ENCODE peak calls at places on chromosomes 7 and 10, in nine cellular contexts. N is stomach, U is AG04449, O is endothelial cell of umbilical vein, B is neural progenitor cell, J is transverse colon, W is tibial nerve, E is cardiac muscle cell, T is upper lobe of left lung. Z is an unnamed sample.

GRCh38 chr7:2522780-2523433 is 3.3 kb downstream of the LFNG start:
- DNase-seq in N (no peak), U (no peak), O (no peak), B (peak), J (peak), W (no peak), E (no peak), T (no peak), Z (no peak)

GRCh38 chr10:14740684-14741247 is 33.9 kb downstream of the FAM107B start:
- DNase-seq in N (no peak), U (no peak), O (peak), B (no peak), J (no peak), W (no peak), E (no peak), T (no peak), Z (no peak)

GRCh38 chr10:59711871-59712491 is 2.3 kb upstream of the SLC16A9 start:
- DNase-seq in N (no peak), U (no peak), O (no peak), B (no peak), J (no peak), W (no peak), E (no peak), T (no peak), Z (no peak)

GRCh38 chr10:1183033-1183396 is 126.8 kb downstream of the WDR37 start:
- DNase-seq in N (no peak), U (no peak), O (no peak), B (no peak), J (no peak), W (no peak), E (no peak), T (no peak), Z (no peak)

GRCh38 chr7:134062460-134062859 is 64.7 kb upstream of the LRGUK start:
- DNase-seq in N (no peak), U (no peak), O (no peak), B (no peak), J (no peak), W (no peak), E (peak), T (no peak), Z (no peak)

GRCh38 chr7:101486056-101486763 is 123.5 kb downstream of the COL26A1 start:
- DNase-seq in N (no peak), U (no peak), O (no peak), B (peak), J (no peak), W (no peak), E (peak), T (no peak), Z (no peak)

GRCh38 chr10:100306861-100307260 is 20.4 kb upstream of the BLOC1S2 start:
- DNase-seq in N (no peak), U (no peak), O (no peak), B (no peak), J (no peak), W (no peak), E (no peak), T (no peak), Z (no peak)

GRCh38 chr7:105776986-105777910 is 99.2 kb downstream of the ATXN7L1 start:
- DNase-seq in N (no peak), U (no peak), O (no peak), B (no peak), J (no peak), W (no peak), E (no peak), T (no peak), Z (no peak)

GRCh38 chr7:131057015-131057518 is 270.6 kb upstream of the MKLN1 start:
- DNase-seq in N (no peak), U (peak), O (peak), B (no peak), J (no peak), W (no peak), E (no peak), T (no peak), Z (no peak)

GRCh38 chr7:103689262-103689661 is 243.3 kb upstream of the SLC26A5 start:
- DNase-seq in N (no peak), U (no peak), O (no peak), B (no peak), J (no peak), W (no peak), E (no peak), T (no peak), Z (no peak)

GRCh38 chr10:59950105-59950504 is 43.7 kb upstream of the CCDC6 start:
- DNase-seq in N (no peak), U (no peak), O (no peak), B (no peak), J (no peak), W (no peak), E (no peak), T (no peak), Z (no peak)

GRCh38 chr10:129758591-129759021 is 205.5 kb downstream of the EBF3 start:
- DNase-seq in N (peak), U (no peak), O (no peak), B (no peak), J (no peak), W (no peak), E (no peak), T (peak), Z (peak)

GRCh38 chr7:106283831-106284515 is 810 bp downstream of the NAMPT start:
- DNase-seq in N (peak), U (no peak), O (peak), B (no peak), J (peak), W (peak), E (peak), T (peak), Z (peak)

GRCh38 chr7:152025937-152026890 is 740 bp downstream of the GALNT11 start:
- DNase-seq in N (no peak), U (no peak), O (no peak), B (no peak), J (no peak), W (no peak), E (no peak), T (no peak), Z (no peak)

GRCh38 chr7:156827587-156828203 is 65.3 kb downstream of the LMBR1 start:
- DNase-seq in N (no peak), U (peak), O (peak), B (peak), J (no peak), W (no peak), E (peak), T (no peak), Z (no peak)

GRCh38 chr7:157047148-157047547 is 36.7 kb upstream of the MNX1 start:
- DNase-seq in N (no peak), U (no peak), O (no peak), B (no peak), J (no peak), W (no peak), E (no peak), T (no peak), Z (no peak)

GRCh38 chr7:19969859-19970493 is 196.6 kb upstream of the TMEM196 start:
- DNase-seq in N (no peak), U (no peak), O (peak), B (no peak), J (no peak), W (no peak), E (no peak), T (no peak), Z (no peak)

GRCh38 chr7:767580-767940 is 40.5 kb upstream of the PRKAR1B start:
- DNase-seq in N (no peak), U (no peak), O (no peak), B (no peak), J (no peak), W (no peak), E (no peak), T (no peak), Z (peak)

GRCh38 chr7:35805876-35806275 is 5.0 kb downstream of the SEPTIN7 start:
- DNase-seq in N (no peak), U (no peak), O (no peak), B (no peak), J (no peak), W (no peak), E (no peak), T (no peak), Z (no peak)

GRCh38 chr10:7788640-7789335 is 811 bp downstream of the ATP5F1C start:
- DNase-seq in N (no peak), U (no peak), O (peak), B (peak), J (no peak), W (no peak), E (peak), T (peak), Z (no peak)

GRCh38 chr10:18689498-18689897 is 30.3 kb downstream of the ARL5B start:
- DNase-seq in N (no peak), U (no peak), O (no peak), B (peak), J (no peak), W (no peak), E (peak), T (no peak), Z (no peak)

GRCh38 chr7:101853684-101854083 is 36.3 kb downstream of the CUX1 start:
- DNase-seq in N (no peak), U (no peak), O (no peak), B (no peak), J (no peak), W (no peak), E (no peak), T (no peak), Z (no peak)

GRCh38 chr7:21926448-21926847 is 19.3 kb downstream of the CDCA7L start:
- DNase-seq in N (no peak), U (no peak), O (no peak), B (no peak), J (no peak), W (no peak), E (no peak), T (no peak), Z (no peak)

GRCh38 chr7:3682028-3682712 is 381.1 kb downstream of the SDK1 start:
- DNase-seq in N (no peak), U (no peak), O (peak), B (no peak), J (no peak), W (no peak), E (no peak), T (no peak), Z (no peak)

GRCh38 chr7:70698219-70698832 is 433.6 kb upstream of the GALNT17 start:
- DNase-seq in N (no peak), U (no peak), O (peak), B (peak), J (no peak), W (no peak), E (peak), T (no peak), Z (no peak)

GRCh38 chr7:140242057-140243031 is 65.6 kb upstream of the KDM7A start:
- DNase-seq in N (peak), U (no peak), O (peak), B (no peak), J (peak), W (no peak), E (no peak), T (peak), Z (no peak)

GRCh38 chr10:133052076-133052475 is 35.6 kb upstream of the ADGRA1 start:
- DNase-seq in N (no peak), U (no peak), O (no peak), B (no peak), J (no peak), W (no peak), E (no peak), T (no peak), Z (no peak)

GRCh38 chr7:142807855-142808460 is 37.2 kb downstream of the PRSS2 start:
- DNase-seq in N (no peak), U (no peak), O (peak), B (no peak), J (no peak), W (no peak), E (no peak), T (no peak), Z (no peak)

GRCh38 chr7:103487419-103487818 is 41.4 kb upstream of the SLC26A5 start:
- DNase-seq in N (no peak), U (no peak), O (no peak), B (no peak), J (no peak), W (no peak), E (no peak), T (no peak), Z (no peak)

GRCh38 chr10:234708-235406 is 99.6 kb downstream of the ZMYND11 start:
- DNase-seq in N (no peak), U (no peak), O (no peak), B (no peak), J (no peak), W (no peak), E (no peak), T (no peak), Z (no peak)

GRCh38 chr10:16520900-16521299 is 779 bp downstream of the C1QL3 start:
- DNase-seq in N (peak), U (no peak), O (no peak), B (peak), J (no peak), W (no peak), E (peak), T (no peak), Z (peak)

GRCh38 chr10:20778008-20778757 is 118.9 kb downstream of the NEBL start:
- DNase-seq in N (no peak), U (no peak), O (no peak), B (no peak), J (no peak), W (no peak), E (no peak), T (no peak), Z (no peak)
- H3K4me3 ChIP-seq in N (no peak), U (no peak), O (no peak), B (no peak), J (no peak), W (no peak), E (no peak), T (no peak), Z (no peak)

DNA sequence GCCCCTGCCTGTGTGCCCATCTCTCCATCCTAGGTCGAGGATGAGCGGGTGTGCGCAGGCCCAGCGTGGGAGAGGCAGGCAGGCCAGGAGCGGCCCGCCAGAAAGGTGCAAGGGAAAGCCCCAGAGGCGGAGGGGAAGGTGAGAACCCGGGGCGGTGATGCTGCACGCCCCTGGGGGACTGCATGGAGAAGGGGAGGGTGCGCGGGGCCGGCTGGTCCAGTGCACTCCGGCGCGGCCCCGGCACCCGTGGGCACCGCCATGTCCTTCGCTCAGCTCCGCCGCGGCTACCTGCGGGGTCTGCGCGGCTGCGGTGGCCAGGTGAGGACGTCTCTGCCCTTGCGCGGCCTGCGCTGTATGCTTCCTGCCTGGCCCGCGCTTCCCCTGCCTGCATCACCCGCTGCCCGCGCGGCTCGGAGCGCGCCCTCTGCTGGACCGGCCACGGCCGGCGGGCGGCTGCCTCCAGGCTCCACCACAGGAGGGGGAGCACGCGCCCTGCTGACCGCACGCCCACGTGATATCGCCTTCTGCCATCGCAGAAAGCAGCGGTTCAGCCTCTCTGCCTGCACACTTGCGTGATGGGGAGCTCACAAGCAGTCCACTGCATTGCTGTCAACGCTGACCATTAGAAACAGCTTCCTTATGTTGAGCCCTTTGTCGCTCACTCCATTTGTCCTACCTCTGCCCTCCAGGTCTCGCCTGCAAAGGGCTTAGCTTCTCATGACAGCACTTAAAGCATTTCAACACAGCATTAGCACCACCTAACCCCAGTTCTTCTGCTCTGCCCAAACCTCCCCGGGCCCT is 73.9 kb downstream of the CXCL12 start:
- DNase-seq in N (peak), U (no peak), O (peak), B (peak), J (peak), W (peak), E (peak), T (peak), Z (peak)
- H3K4me3 ChIP-seq in N (peak), U (peak), O (no peak), B (peak), J (no peak), W (no peak), E (peak), T (peak), Z (peak)

GRCh38 chr10:84193846-84194423 is 402 bp upstream of the CDHR1 start:
- DNase-seq in N (no peak), U (no peak), O (no peak), B (no peak), J (peak), W (no peak), E (no peak), T (no peak), Z (no peak)
- H3K4me3 ChIP-seq in N (peak), U (peak), O (no peak), B (peak), J (peak), W (peak), E (peak), T (peak), Z (peak)

GRCh38 chr10:29993319-29993876 is 66.0 kb downstream of the JCAD start:
- DNase-seq in N (no peak), U (no peak), O (no peak), B (no peak), J (no peak), W (no peak), E (peak), T (no peak), Z (no peak)

GRCh38 chr10:29996842-29997123 is 62.6 kb downstream of the JCAD start:
- DNase-seq in N (no peak), U (no peak), O (no peak), B (no peak), J (no peak), W (no peak), E (no peak), T (no peak), Z (no peak)

GRCh38 chr10:29991382-29991781 is 68.0 kb downstream of the JCAD start:
- DNase-seq in N (no peak), U (no peak), O (no peak), B (no peak), J (no peak), W (no peak), E (no peak), T (no peak), Z (no peak)

GRCh38 chr10:29998142-29998808 is 61.1 kb downstream of the JCAD start:
- DNase-seq in N (peak), U (no peak), O (peak), B (peak), J (peak), W (peak), E (peak), T (peak), Z (peak)

DNA sequence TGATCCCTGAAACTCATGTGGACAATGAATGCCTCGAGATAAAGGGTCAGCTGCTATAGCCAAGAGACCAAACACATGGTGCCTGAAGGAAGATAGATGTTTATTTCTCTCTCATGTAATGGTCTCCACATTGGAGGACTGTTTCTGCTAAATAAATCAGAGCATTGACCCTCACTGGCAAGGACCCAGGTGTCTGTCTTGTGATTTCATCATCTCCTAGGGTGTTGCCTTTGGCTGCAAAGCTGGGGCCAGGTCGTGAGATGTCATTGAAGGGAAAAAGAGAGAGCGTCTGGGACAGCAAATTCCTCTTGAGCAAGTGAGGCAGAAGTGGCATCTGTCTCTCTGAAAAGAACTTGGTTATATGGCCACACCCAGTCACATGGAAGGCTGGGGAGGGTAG is 64.6 kb downstream of the JCAD start:
- DNase-seq in N (no peak), U (no peak), O (no peak), B (no peak), J (no peak), W (no peak), E (no peak), T (no peak), Z (no peak)
- H3K4me3 ChIP-seq in N (no peak), U (no peak), O (no peak), B (no peak), J (no peak), W (no peak), E (no peak), T (no peak), Z (no peak)

GRCh38 chr7:132656846-132657776 is 80.8 kb upstream of the PLXNA4 start:
- DNase-seq in N (no peak), U (no peak), O (peak), B (peak), J (no peak), W (no peak), E (peak), T (no peak), Z (no peak)
- H3K4me3 ChIP-seq in N (no peak), U (no peak), O (no peak), B (no peak), J (no peak), W (no peak), E (no peak), T (no peak), Z (no peak)

GRCh38 chr7:92968502-92968901 is 132.1 kb upstream of the CDK6 start:
- DNase-seq in N (no peak), U (no peak), O (no peak), B (no peak), J (no peak), W (no peak), E (no peak), T (no peak), Z (no peak)

GRCh38 chr7:92967238-92967637 is 130.9 kb upstream of the CDK6 start:
- DNase-seq in N (no peak), U (no peak), O (no peak), B (no peak), J (no peak), W (no peak), E (no peak), T (no peak), Z (no peak)

GRCh38 chr7:92961966-92962365 is 125.6 kb upstream of the CDK6 start:
- DNase-seq in N (no peak), U (no peak), O (no peak), B (no peak), J (no peak), W (no peak), E (no peak), T (no peak), Z (no peak)

GRCh38 chr7:92964156-92964555 is 127.8 kb upstream of the CDK6 start:
- DNase-seq in N (no peak), U (no peak), O (no peak), B (no peak), J (no peak), W (no peak), E (no peak), T (no peak), Z (no peak)

GRCh38 chr7:92963599-92963998 is 127.2 kb upstream of the CDK6 start:
- DNase-seq in N (no peak), U (no peak), O (no peak), B (no peak), J (no peak), W (no peak), E (no peak), T (no peak), Z (no peak)
- H3K4me3 ChIP-seq in N (no peak), U (no peak), O (no peak), B (no peak), J (no peak), W (no peak), E (no peak), T (no peak), Z (no peak)